ENCODE peak calls at places on chromosomes 5 and 9, in ten cellular contexts. One of them, this sample, is unnamed.
A peak's percentile ranks its signal among the peaks of the same experiment; 100 is the strongest.

GRCh38 chr5:125668904-125669303 is 754.3 kb upstream of the GRAMD2B start:
- DNase-seq in astrocyte of the spinal cord: no peak
- DNase-seq in osteocyte: no peak
- DNase-seq in pancreas: no peak
- DNase-seq in BJ: no peak
- DNase-seq in AG04450: no peak
- DNase-seq in tibial artery: no peak
- DNase-seq in Caco-2: peak; percentile 84
- DNase-seq in foreskin keratinocyte: peak; percentile 92
- DNase-seq in neural progenitor cell: peak; percentile 78
- DNase-seq in this sample: no peak

GRCh38 chr5:14869286-14870164 is 2.1 kb downstream of the ANKH start:
- DNase-seq in AG04450: no peak
- DNase-seq in astrocyte of the spinal cord: no peak
- DNase-seq in neural progenitor cell: no peak
- DNase-seq in foreskin keratinocyte: no peak
- DNase-seq in Caco-2: no peak
- DNase-seq in osteocyte: no peak
- DNase-seq in pancreas: no peak
- DNase-seq in BJ: no peak
- DNase-seq in tibial artery: no peak
- DNase-seq in this sample: no peak

GRCh38 chr5:57816108-57816507 is 333.5 kb upstream of the ACTBL2 start:
- DNase-seq in astrocyte of the spinal cord: peak; percentile 98
- DNase-seq in tibial artery: no peak
- DNase-seq in neural progenitor cell: no peak
- DNase-seq in osteocyte: no peak
- DNase-seq in Caco-2: no peak
- DNase-seq in BJ: peak; percentile 92
- DNase-seq in AG04450: peak; percentile 82
- DNase-seq in foreskin keratinocyte: peak; percentile 95
- DNase-seq in pancreas: no peak
- DNase-seq in this sample: peak; percentile 96

GRCh38 chr5:18744990-18745590 is 1110.8 kb downstream of the TAF11L14 start:
- DNase-seq in pancreas: no peak
- DNase-seq in astrocyte of the spinal cord: no peak
- DNase-seq in tibial artery: no peak
- DNase-seq in neural progenitor cell: no peak
- DNase-seq in Caco-2: no peak
- DNase-seq in foreskin keratinocyte: no peak
- DNase-seq in BJ: no peak
- DNase-seq in AG04450: no peak
- DNase-seq in osteocyte: no peak
- DNase-seq in this sample: no peak

GRCh38 chr5:61330879-61331406 is 1.1 kb upstream of the ZSWIM6 start:
- DNase-seq in astrocyte of the spinal cord: peak; percentile 79
- DNase-seq in foreskin keratinocyte: peak; percentile 54
- DNase-seq in osteocyte: peak; percentile 91
- DNase-seq in BJ: no peak
- DNase-seq in tibial artery: peak; percentile 84
- DNase-seq in pancreas: peak; percentile 80
- DNase-seq in AG04450: no peak
- DNase-seq in neural progenitor cell: peak; percentile 73
- DNase-seq in Caco-2: peak; percentile 85
- DNase-seq in this sample: peak; percentile 73

GRCh38 chr5:37717613-37718431 is 122.0 kb downstream of the GDNF start:
- DNase-seq in astrocyte of the spinal cord: peak; percentile 94
- DNase-seq in BJ: no peak
- DNase-seq in neural progenitor cell: peak; percentile 22
- DNase-seq in Caco-2: peak; percentile 3
- DNase-seq in AG04450: peak; percentile 72
- DNase-seq in tibial artery: no peak
- DNase-seq in foreskin keratinocyte: peak; percentile 55
- DNase-seq in pancreas: peak; percentile 59
- DNase-seq in osteocyte: peak; percentile 88
- DNase-seq in this sample: peak; percentile 50

GRCh38 chr9:114869845-114870244 is 60.5 kb downstream of the TNFSF8 start:
- DNase-seq in osteocyte: no peak
- DNase-seq in astrocyte of the spinal cord: no peak
- DNase-seq in AG04450: no peak
- DNase-seq in BJ: no peak
- DNase-seq in foreskin keratinocyte: no peak
- DNase-seq in pancreas: no peak
- DNase-seq in Caco-2: peak; percentile 38
- DNase-seq in tibial artery: no peak
- DNase-seq in neural progenitor cell: peak; percentile 42
- DNase-seq in this sample: no peak

GRCh38 chr9:88732128-88732527 is 197.2 kb downstream of the NXNL2 start:
- DNase-seq in osteocyte: no peak
- DNase-seq in AG04450: no peak
- DNase-seq in foreskin keratinocyte: no peak
- DNase-seq in Caco-2: no peak
- DNase-seq in tibial artery: peak; percentile 81
- DNase-seq in astrocyte of the spinal cord: peak; percentile 91
- DNase-seq in BJ: no peak
- DNase-seq in pancreas: no peak
- DNase-seq in neural progenitor cell: no peak
- DNase-seq in this sample: peak; percentile 11

DNA sequence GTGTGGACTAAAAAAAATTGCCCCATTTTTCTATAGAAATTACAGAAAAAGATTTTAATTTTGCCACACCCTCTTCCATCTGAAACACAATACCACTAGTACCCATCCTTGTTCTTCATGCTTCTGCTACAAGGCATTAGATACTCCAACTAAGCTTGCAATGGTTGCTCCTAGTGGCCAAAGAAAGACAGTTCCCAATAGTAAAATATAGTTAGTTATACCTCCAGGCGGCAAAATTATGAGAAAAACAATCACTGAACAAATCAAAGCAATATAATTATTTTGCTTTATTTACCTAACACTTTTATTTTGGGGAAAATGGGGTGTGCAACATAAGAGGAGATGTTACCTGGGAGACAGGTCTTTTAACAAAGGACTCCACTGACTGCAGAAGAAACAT is 101.2 kb downstream of the RAPGEF6 start:
- DNase-seq in osteocyte: no peak
- DNase-seq in astrocyte of the spinal cord: no peak
- DNase-seq in Caco-2: no peak
- DNase-seq in foreskin keratinocyte: no peak
- DNase-seq in BJ: no peak
- DNase-seq in neural progenitor cell: no peak
- DNase-seq in tibial artery: no peak
- DNase-seq in pancreas: no peak
- DNase-seq in AG04450: no peak
- DNase-seq in this sample: no peak
- TF ChIP-seq CTCF in osteocyte: peak; percentile 21
- TF ChIP-seq CTCF in astrocyte of the spinal cord: peak; percentile 23
- TF ChIP-seq CTCF in Caco-2: peak; percentile 19
- TF ChIP-seq CTCF in foreskin keratinocyte: no peak
- TF ChIP-seq CTCF in BJ: peak; percentile 2
- TF ChIP-seq CTCF in neural progenitor cell: peak; percentile 32
- TF ChIP-seq CTCF in tibial artery: no peak
- TF ChIP-seq CTCF in pancreas: no peak
- TF ChIP-seq CTCF in AG04450: peak; percentile 31
- TF ChIP-seq CTCF in this sample: peak; percentile 50

GRCh38 chr9:108779506-108779905 is 76.3 kb downstream of the ACTL7B start:
- DNase-seq in foreskin keratinocyte: no peak
- DNase-seq in osteocyte: no peak
- DNase-seq in AG04450: no peak
- DNase-seq in neural progenitor cell: no peak
- DNase-seq in pancreas: no peak
- DNase-seq in tibial artery: no peak
- DNase-seq in astrocyte of the spinal cord: no peak
- DNase-seq in BJ: no peak
- DNase-seq in Caco-2: no peak
- DNase-seq in this sample: no peak

GRCh38 chr9:108775901-108776306 is 79.9 kb downstream of the ACTL7B start:
- DNase-seq in osteocyte: no peak
- DNase-seq in BJ: no peak
- DNase-seq in astrocyte of the spinal cord: no peak
- DNase-seq in pancreas: no peak
- DNase-seq in foreskin keratinocyte: no peak
- DNase-seq in AG04450: no peak
- DNase-seq in neural progenitor cell: no peak
- DNase-seq in Caco-2: no peak
- DNase-seq in tibial artery: no peak
- DNase-seq in this sample: no peak

GRCh38 chr9:108780949-108781734 is 74.6 kb downstream of the ACTL7B start:
- DNase-seq in foreskin keratinocyte: no peak
- DNase-seq in astrocyte of the spinal cord: no peak
- DNase-seq in Caco-2: no peak
- DNase-seq in osteocyte: no peak
- DNase-seq in neural progenitor cell: no peak
- DNase-seq in pancreas: no peak
- DNase-seq in AG04450: no peak
- DNase-seq in tibial artery: no peak
- DNase-seq in BJ: no peak
- DNase-seq in this sample: no peak

GRCh38 chr9:108776920-108777650 is 78.7 kb downstream of the ACTL7B start:
- DNase-seq in pancreas: no peak
- DNase-seq in neural progenitor cell: no peak
- DNase-seq in AG04450: no peak
- DNase-seq in astrocyte of the spinal cord: peak; percentile 79
- DNase-seq in osteocyte: no peak
- DNase-seq in Caco-2: no peak
- DNase-seq in tibial artery: no peak
- DNase-seq in foreskin keratinocyte: no peak
- DNase-seq in BJ: no peak
- DNase-seq in this sample: no peak
- TF ChIP-seq CTCF in pancreas: no peak
- TF ChIP-seq CTCF in neural progenitor cell: peak; percentile 45
- TF ChIP-seq CTCF in AG04450: peak; percentile 24
- TF ChIP-seq CTCF in astrocyte of the spinal cord: peak; percentile 46
- TF ChIP-seq CTCF in osteocyte: no peak
- TF ChIP-seq CTCF in Caco-2: peak; percentile 28
- TF ChIP-seq CTCF in tibial artery: no peak
- TF ChIP-seq CTCF in foreskin keratinocyte: peak; percentile 70
- TF ChIP-seq CTCF in BJ: peak; percentile 41
- TF ChIP-seq CTCF in this sample: no peak

DNA sequence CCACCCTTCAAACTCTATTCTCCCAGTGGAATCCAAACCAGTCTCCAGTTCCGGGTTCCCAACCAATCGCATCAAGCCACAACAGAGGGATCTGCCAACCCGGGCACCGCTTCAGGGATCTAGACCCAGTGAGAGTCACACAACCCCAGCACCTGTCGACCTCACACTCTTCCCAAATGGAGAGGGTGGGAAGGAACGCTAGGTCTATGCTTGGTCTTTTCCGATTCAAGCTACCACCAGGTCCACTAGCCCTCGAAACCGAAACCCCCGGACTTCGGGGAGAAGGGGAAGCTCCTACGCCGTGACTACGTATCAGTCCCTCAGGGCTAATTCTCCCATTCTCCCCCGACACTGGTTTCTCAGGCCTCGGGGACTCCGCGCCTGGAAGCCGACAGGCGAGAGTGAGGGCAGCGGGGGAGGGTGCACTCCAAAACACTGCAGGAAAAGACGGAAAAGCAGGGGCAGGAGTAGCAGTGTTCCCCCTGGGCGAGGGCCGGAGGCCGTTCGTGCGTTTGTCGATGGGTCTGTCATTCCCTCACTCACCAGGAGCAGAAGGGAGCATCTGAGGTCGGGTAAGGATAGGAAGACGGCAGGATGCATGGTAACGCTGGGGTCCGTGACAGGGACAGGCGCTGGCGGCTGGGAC is 436 bp downstream of the ERP44 start:
- DNase-seq in foreskin keratinocyte: peak; percentile 72
- DNase-seq in pancreas: peak; percentile 74
- DNase-seq in tibial artery: peak; percentile 71
- DNase-seq in osteocyte: no peak
- DNase-seq in Caco-2: peak; percentile 84
- DNase-seq in AG04450: peak; percentile 6
- DNase-seq in neural progenitor cell: peak; percentile 75
- DNase-seq in BJ: no peak
- DNase-seq in astrocyte of the spinal cord: peak; percentile 42
- DNase-seq in this sample: peak; percentile 47
- TF ChIP-seq CTCF in foreskin keratinocyte: no peak
- TF ChIP-seq CTCF in pancreas: no peak
- TF ChIP-seq CTCF in tibial artery: no peak
- TF ChIP-seq CTCF in osteocyte: no peak
- TF ChIP-seq CTCF in Caco-2: no peak
- TF ChIP-seq CTCF in AG04450: no peak
- TF ChIP-seq CTCF in neural progenitor cell: no peak
- TF ChIP-seq CTCF in BJ: no peak
- TF ChIP-seq CTCF in astrocyte of the spinal cord: no peak
- TF ChIP-seq CTCF in this sample: no peak

GRCh38 chr9:4985376-4986266 is 549 bp downstream of the JAK2 start:
- DNase-seq in Caco-2: peak; percentile 23
- DNase-seq in neural progenitor cell: peak; percentile 55
- DNase-seq in pancreas: peak; percentile 51
- DNase-seq in foreskin keratinocyte: no peak
- DNase-seq in BJ: no peak
- DNase-seq in osteocyte: no peak
- DNase-seq in astrocyte of the spinal cord: peak; percentile 58
- DNase-seq in AG04450: no peak
- DNase-seq in tibial artery: no peak
- DNase-seq in this sample: peak; percentile 28

GRCh38 chr9:4984571-4985375 is at the start of gene JAK2:
- DNase-seq in neural progenitor cell: peak; percentile 91
- DNase-seq in foreskin keratinocyte: peak; percentile 85
- DNase-seq in pancreas: peak; percentile 91
- DNase-seq in astrocyte of the spinal cord: peak; percentile 97
- DNase-seq in BJ: peak; percentile 65
- DNase-seq in tibial artery: peak; percentile 97
- DNase-seq in osteocyte: peak; percentile 98
- DNase-seq in Caco-2: peak; percentile 89
- DNase-seq in AG04450: peak; percentile 79
- DNase-seq in this sample: peak; percentile 96

GRCh38 chr9:4986291-4986690 is 1.2 kb downstream of the JAK2 start:
- DNase-seq in foreskin keratinocyte: no peak
- DNase-seq in osteocyte: no peak
- DNase-seq in neural progenitor cell: no peak
- DNase-seq in Caco-2: no peak
- DNase-seq in tibial artery: no peak
- DNase-seq in pancreas: no peak
- DNase-seq in BJ: no peak
- DNase-seq in astrocyte of the spinal cord: peak; percentile 57
- DNase-seq in AG04450: no peak
- DNase-seq in this sample: no peak

GRCh38 chr9:4986783-4987182 is 1.7 kb downstream of the JAK2 start:
- DNase-seq in osteocyte: no peak
- DNase-seq in pancreas: no peak
- DNase-seq in neural progenitor cell: no peak
- DNase-seq in astrocyte of the spinal cord: no peak
- DNase-seq in tibial artery: no peak
- DNase-seq in BJ: no peak
- DNase-seq in AG04450: no peak
- DNase-seq in foreskin keratinocyte: no peak
- DNase-seq in Caco-2: no peak
- DNase-seq in this sample: no peak

DNA sequence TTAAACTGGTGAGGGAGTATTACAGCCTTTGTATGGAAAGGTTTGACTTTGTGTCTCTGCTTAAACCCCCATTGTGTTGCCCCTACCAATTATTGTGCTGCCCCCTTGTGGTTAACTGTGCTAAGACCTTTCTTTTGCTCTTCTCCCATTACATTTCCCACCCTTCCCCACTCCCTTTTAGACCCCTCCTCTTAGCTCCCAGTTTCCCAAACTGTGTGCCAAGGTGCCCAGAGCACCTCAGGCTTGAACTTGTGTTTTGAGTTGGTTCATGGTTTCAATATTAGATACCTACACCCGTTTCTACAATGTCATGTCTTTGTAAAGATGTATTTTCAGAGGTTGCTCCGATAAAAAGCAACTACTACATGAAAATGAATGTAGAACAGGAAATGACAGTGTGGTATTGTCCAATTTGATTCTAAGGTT is 2.9 kb downstream of the JAK2 start:
- DNase-seq in osteocyte: no peak
- DNase-seq in pancreas: peak; percentile 44
- DNase-seq in foreskin keratinocyte: no peak
- DNase-seq in astrocyte of the spinal cord: peak; percentile 78
- DNase-seq in BJ: no peak
- DNase-seq in Caco-2: peak; percentile 70
- DNase-seq in AG04450: peak; percentile 30
- DNase-seq in tibial artery: no peak
- DNase-seq in neural progenitor cell: peak; percentile 88
- DNase-seq in this sample: peak; percentile 26
- TF ChIP-seq CTCF in osteocyte: peak; percentile 79
- TF ChIP-seq CTCF in pancreas: peak; percentile 58
- TF ChIP-seq CTCF in foreskin keratinocyte: peak; percentile 80
- TF ChIP-seq CTCF in astrocyte of the spinal cord: peak; percentile 76
- TF ChIP-seq CTCF in BJ: peak; percentile 76
- TF ChIP-seq CTCF in Caco-2: peak; percentile 55
- TF ChIP-seq CTCF in AG04450: peak; percentile 80
- TF ChIP-seq CTCF in tibial artery: peak; percentile 75
- TF ChIP-seq CTCF in neural progenitor cell: peak; percentile 76
- TF ChIP-seq CTCF in this sample: peak; percentile 93